ENCODE peak calls at places on chromosomes 11 and 22, in seven cellular contexts. S, X, E, F, O, G and B are unnamed samples.

GRCh38 chr11:46295312-46295995 is 18.0 kb downstream of the CREB3L1 start:
- DNase-seq in S (peak; percentile 90), X (no peak), E (peak; percentile 95), F (peak; percentile 86), O (no peak), G (peak; percentile 90), B (peak; percentile 91)

GRCh38 chr11:33893711-33894401 is 2.0 kb upstream of the LMO2 start:
- DNase-seq in S (no peak), X (no peak), E (no peak), F (no peak), O (no peak), G (no peak), B (no peak)

GRCh38 chr22:49462795-49463194 is 364.9 kb downstream of the BRD1 start:
- DNase-seq in S (no peak), X (no peak), E (no peak), F (no peak), O (no peak), G (no peak), B (no peak)

GRCh38 chr11:29978549-29978948 is 38.3 kb downstream of the KCNA4 start:
- DNase-seq in S (no peak), X (no peak), E (no peak), F (no peak), O (no peak), G (no peak), B (no peak)

GRCh38 chr11:16297332-16297731 is 59.0 kb downstream of the SOX6 start:
- DNase-seq in S (no peak), X (no peak), E (no peak), F (no peak), O (no peak), G (no peak), B (no peak)

GRCh38 chr22:49535126-49535525 is 292.5 kb downstream of the BRD1 start:
- DNase-seq in S (no peak), X (no peak), E (no peak), F (no peak), O (no peak), G (peak; percentile 7), B (no peak)

GRCh38 chr11:102382384-102382783 is 35.4 kb downstream of the BIRC2 start:
- DNase-seq in S (no peak), X (no peak), E (no peak), F (no peak), O (no peak), G (no peak), B (no peak)

GRCh38 chr11:118622376-118623290 is 15.2 kb downstream of the PHLDB1 start:
- DNase-seq in S (peak; percentile 32), X (peak; percentile 38), E (peak; percentile 49), F (peak; percentile 86), O (no peak), G (no peak), B (no peak)

GRCh38 chr22:44995282-44995597 is 14.6 kb downstream of the PHF21B start:
- DNase-seq in S (no peak), X (no peak), E (no peak), F (no peak), O (no peak), G (no peak), B (no peak)

GRCh38 chr11:57476883-57477506 is 16.7 kb downstream of the RTN4RL2 start:
- DNase-seq in S (peak; percentile 43), X (no peak), E (peak; percentile 59), F (peak; percentile 63), O (no peak), G (peak; percentile 55), B (peak; percentile 69)

GRCh38 chr11:126790550-126790981 is 210.0 kb downstream of the KIRREL3 start:
- DNase-seq in S (no peak), X (peak; percentile 83), E (peak; percentile 16), F (no peak), O (no peak), G (peak; percentile 34), B (no peak)

GRCh38 chr11:125956371-125956770 is 10.5 kb downstream of the VSIG10L2 start:
- DNase-seq in S (no peak), X (no peak), E (no peak), F (no peak), O (peak; percentile 80), G (no peak), B (no peak)

GRCh38 chr22:38872172-38872830 is at the start of gene CBX6:
- DNase-seq in S (peak; percentile 98), X (peak; percentile 78), E (peak; percentile 99), F (peak; percentile 90), O (peak; percentile 94), G (peak; percentile 96), B (peak; percentile 99)

GRCh38 chr22:25853078-25853477 is 111.1 kb downstream of the MYO18B start:
- DNase-seq in S (no peak), X (no peak), E (no peak), F (no peak), O (no peak), G (no peak), B (no peak)

GRCh38 chr11:3955299-3955665 is 99.8 kb downstream of the STIM1 start:
- DNase-seq in S (no peak), X (no peak), E (no peak), F (peak; percentile 27), O (no peak), G (no peak), B (no peak)

GRCh38 chr11:115693002-115693401 is 188.8 kb upstream of the CADM1 start:
- DNase-seq in S (no peak), X (no peak), E (no peak), F (no peak), O (no peak), G (peak; percentile 26), B (no peak)

GRCh38 chr11:63818609-63819008 is 5.4 kb downstream of the SPINDOC start:
- DNase-seq in S (no peak), X (no peak), E (no peak), F (no peak), O (no peak), G (no peak), B (no peak)

GRCh38 chr22:22767876-22768602 is 119.6 kb upstream of the IGLL5 start:
- DNase-seq in S (no peak), X (no peak), E (peak; percentile 37), F (no peak), O (peak; percentile 26), G (peak; percentile 73), B (no peak)
- TF ChIP-seq CTCF in S (no peak), X (no peak), E (peak; percentile 45), F (no peak), O (no peak), G (peak; percentile 32), B (no peak)

GRCh38 chr11:44785856-44786606 is 59.3 kb downstream of the TSPAN18 start:
- DNase-seq in S (no peak), X (no peak), E (peak; percentile 41), F (no peak), O (no peak), G (peak; percentile 34), B (no peak)
- TF ChIP-seq CTCF in S (no peak), X (no peak), E (peak; percentile 41), F (no peak), O (no peak), G (no peak), B (no peak)

DNA sequence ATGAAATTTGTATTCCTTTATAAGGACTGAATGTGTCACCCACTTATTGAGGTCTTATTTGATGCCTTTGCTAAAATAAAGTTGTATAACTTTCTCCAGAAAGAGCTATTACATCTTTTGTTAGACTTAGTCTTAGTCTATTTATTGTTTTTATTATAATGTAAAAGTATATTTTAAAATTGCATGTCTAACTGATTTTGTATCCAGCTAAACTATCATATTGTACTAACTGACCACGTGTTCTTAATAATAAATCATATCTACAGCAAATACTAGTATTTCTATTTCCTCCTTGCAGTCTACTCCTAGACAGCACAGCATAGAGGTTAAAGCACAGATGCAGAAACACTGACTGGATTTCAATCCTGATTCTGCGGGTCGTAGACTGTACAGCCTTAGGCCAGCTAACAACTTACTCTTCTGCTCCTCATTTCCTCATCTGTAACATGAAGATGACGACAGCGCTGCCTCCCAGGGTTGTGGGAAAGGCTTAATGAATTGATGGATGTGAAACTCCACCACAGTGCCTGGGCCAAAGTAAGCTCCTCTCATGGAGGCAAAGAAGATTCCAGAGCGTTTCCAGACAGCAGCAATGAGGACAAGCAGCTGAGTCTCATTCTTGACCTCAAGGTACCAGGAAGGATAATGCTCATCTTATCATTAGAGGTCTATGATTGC is 13.2 kb downstream of the IFITM10 start:
- DNase-seq in S (no peak), X (no peak), E (no peak), F (no peak), O (no peak), G (no peak), B (no peak)
- TF ChIP-seq CTCF in S (no peak), X (no peak), E (no peak), F (no peak), O (no peak), G (no peak), B (no peak)

GRCh38 chr22:17754233-17754925 is 19.9 kb downstream of the BID start:
- DNase-seq in S (no peak), X (no peak), E (peak; percentile 62), F (no peak), O (no peak), G (peak; percentile 59), B (no peak)
- TF ChIP-seq CTCF in S (no peak), X (peak; percentile 31), E (peak; percentile 51), F (no peak), O (no peak), G (peak; percentile 37), B (no peak)

GRCh38 chr11:109305009-109305408 is 117.0 kb upstream of the C11orf87 start:
- DNase-seq in S (no peak), X (no peak), E (no peak), F (no peak), O (no peak), G (no peak), B (no peak)
- TF ChIP-seq CTCF in S (no peak), X (no peak), E (no peak), F (no peak), O (no peak), G (no peak), B (no peak)

DNA sequence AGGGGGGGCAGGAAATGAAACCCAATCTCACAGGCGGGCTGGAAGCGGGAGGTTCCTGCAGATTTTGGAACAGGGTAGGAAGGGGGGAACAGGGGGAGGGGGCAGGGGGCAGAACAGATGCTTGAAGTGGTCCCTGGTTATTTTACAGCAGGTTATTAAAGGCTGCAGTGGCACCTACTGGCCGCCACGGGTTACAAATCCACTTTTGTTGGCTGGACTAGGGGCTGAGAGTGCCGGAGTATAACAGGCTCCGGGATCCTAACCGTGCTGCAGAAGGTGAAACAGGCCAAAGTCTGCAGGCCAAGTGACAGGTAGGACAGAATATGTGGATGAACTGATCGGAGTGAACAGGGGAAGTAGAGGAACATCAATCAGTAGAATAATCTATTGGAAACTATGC is 2.5 kb downstream of the ROBO3 start:
- DNase-seq in S (peak; percentile 44), X (peak; percentile 6), E (peak; percentile 78), F (peak; percentile 42), O (peak; percentile 55), G (peak; percentile 58), B (peak; percentile 53)
- TF ChIP-seq CTCF in S (peak; percentile 39), X (peak; percentile 57), E (peak; percentile 72), F (peak; percentile 40), O (peak; percentile 30), G (peak; percentile 37), B (peak; percentile 58)

DNA sequence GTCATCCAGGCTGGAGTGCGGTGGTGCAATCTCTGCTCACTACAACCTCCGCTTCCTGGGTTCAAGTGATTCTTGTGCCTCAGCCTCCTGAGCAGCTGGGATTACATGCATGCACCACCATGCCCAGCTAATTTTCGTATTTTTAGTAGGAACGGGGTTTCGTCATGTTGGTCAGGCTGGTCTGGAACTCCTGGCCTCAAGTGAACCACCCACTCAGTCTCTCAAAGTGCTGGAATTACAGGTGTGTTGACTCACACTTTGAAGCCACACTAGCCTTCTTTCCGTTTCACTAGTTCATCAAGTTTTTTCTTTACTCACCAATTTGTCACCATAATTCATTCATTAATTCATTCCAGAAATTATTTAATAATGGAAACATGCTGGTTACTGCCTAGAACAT is 298.4 kb upstream of the MTNR1B start:
- DNase-seq in S (no peak), X (no peak), E (no peak), F (no peak), O (no peak), G (no peak), B (no peak)
- TF ChIP-seq CTCF in S (no peak), X (no peak), E (no peak), F (no peak), O (no peak), G (no peak), B (no peak)